ENCODE peak calls at places on chromosomes 12 and 14, in six cellular contexts. Q, U, V, Y, J and A are unnamed samples. For H3K4me1, the result is how much of the 10 kb centered on the place peaks cover.

GRCh38 chr12:18684430-18684829 is 53.4 kb downstream of the PLCZ1 start:
- DNase-seq in Q (no peak), U (no peak), V (no peak), Y (no peak), J (no peak), A (no peak)

GRCh38 chr12:88468546-88468945 is 111.7 kb downstream of the KITLG start:
- DNase-seq in Q (no peak), U (no peak), V (no peak), Y (no peak), J (no peak), A (no peak)

GRCh38 chr12:82671673-82672195 is 15.0 kb upstream of the TMTC2 start:
- DNase-seq in Q (no peak), U (no peak), V (no peak), Y (no peak), J (no peak), A (no peak)

GRCh38 chr12:75389061-75389460 is 1.8 kb upstream of the GLIPR1L2 start:
- DNase-seq in Q (no peak), U (no peak), V (no peak), Y (no peak), J (no peak), A (no peak)

GRCh38 chr14:66652736-66653135 is 144.8 kb downstream of the GPHN start:
- DNase-seq in Q (no peak), U (no peak), V (no peak), Y (no peak), J (no peak), A (no peak)

GRCh38 chr14:93991212-93991611 is 5.9 kb upstream of the CCDC197 start:
- DNase-seq in Q (no peak), U (no peak), V (no peak), Y (no peak), J (no peak), A (no peak)

GRCh38 chr12:130703733-130704375 is 12.2 kb downstream of the RIMBP2 start:
- DNase-seq in Q (no peak), U (no peak), V (no peak), Y (no peak), J (no peak), A (no peak)

GRCh38 chr12:31227401-31227981 is 98.5 kb downstream of the SINHCAF start:
- DNase-seq in Q (no peak), U (no peak), V (no peak), Y (no peak), J (no peak), A (no peak)

GRCh38 chr14:32593290-32593942 is 264.3 kb downstream of the AKAP6 start:
- DNase-seq in Q (no peak), U (no peak), V (no peak), Y (no peak), J (no peak), A (no peak)

GRCh38 chr12:69679119-69679518 is 20.0 kb downstream of the BEST3 start:
- DNase-seq in Q (no peak), U (no peak), V (no peak), Y (no peak), J (no peak), A (no peak)

GRCh38 chr12:90618606-90619005 is 336.4 kb downstream of the CCER1 start:
- DNase-seq in Q (no peak), U (no peak), V (no peak), Y (no peak), J (no peak), A (no peak)

GRCh38 chr12:95963104-95963503 is 20.0 kb downstream of the AMDHD1 start:
- DNase-seq in Q (no peak), U (no peak), V (no peak), Y (no peak), J (no peak), A (no peak)

GRCh38 chr14:81831128-81831815 is 297.6 kb upstream of the SEL1L start:
- DNase-seq in Q (peak), U (peak), V (peak), Y (no peak), J (no peak), A (peak)

GRCh38 chr12:54217774-54218221 is 29.0 kb upstream of the SMUG1 start:
- DNase-seq in Q (peak), U (no peak), V (peak), Y (peak), J (no peak), A (no peak)

GRCh38 chr12:82325540-82326336 is 32.4 kb downstream of the CCDC59 start:
- DNase-seq in Q (no peak), U (no peak), V (no peak), Y (no peak), J (no peak), A (no peak)

GRCh38 chr12:99131761-99132199 is 486.7 kb downstream of the APAF1 start:
- DNase-seq in Q (peak), U (peak), V (peak), Y (no peak), J (no peak), A (no peak)

GRCh38 chr14:31449971-31450610 is 7.2 kb downstream of the DTD2 start:
- DNase-seq in Q (no peak), U (no peak), V (no peak), Y (no peak), J (no peak), A (no peak)

GRCh38 chr14:81458352-81458751 is 58.2 kb upstream of the STON2 start:
- DNase-seq in Q (no peak), U (no peak), V (no peak), Y (no peak), J (no peak), A (no peak)

GRCh38 chr12:93153321-93153720 is 224.2 kb upstream of the EEA1 start:
- DNase-seq in Q (no peak), U (no peak), V (no peak), Y (no peak), J (no peak), A (no peak)

DNA sequence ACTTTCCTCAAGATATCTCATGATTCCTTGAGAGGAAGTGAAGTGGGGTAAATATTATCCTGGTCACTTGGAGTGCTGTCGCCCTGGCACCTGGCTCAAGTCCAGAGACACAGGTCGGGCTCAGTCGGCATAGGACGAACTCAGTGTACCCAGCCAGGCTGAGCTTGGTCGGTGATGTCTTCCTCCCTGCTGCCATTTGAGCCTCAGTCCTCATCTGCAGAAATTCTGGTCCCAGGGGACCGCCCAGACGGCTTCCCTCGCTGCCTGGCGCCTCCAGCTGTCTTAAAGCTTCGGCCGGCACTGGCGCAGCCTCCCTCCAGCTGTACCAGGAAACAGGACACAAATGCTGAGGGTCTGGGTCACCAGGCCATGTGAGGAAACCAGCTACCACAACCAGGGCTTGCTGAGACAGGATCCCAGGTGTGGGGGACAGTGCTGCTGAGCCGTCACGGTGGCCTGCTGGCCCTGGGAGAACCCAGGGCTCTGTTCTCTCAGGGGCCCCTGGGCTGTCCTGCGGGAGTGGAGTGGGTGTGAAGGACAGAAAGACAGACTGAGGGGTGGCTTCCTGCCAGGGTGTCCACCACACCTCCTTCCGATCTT is 5.0 kb upstream of the KLC1 start:
- DNase-seq in Q (peak), U (peak), V (peak), Y (peak), J (no peak), A (no peak)
- H3K4me1 ChIP-seq in Q (under half), U (under half), V (under half), Y (under half), J (under half), A (under half)

DNA sequence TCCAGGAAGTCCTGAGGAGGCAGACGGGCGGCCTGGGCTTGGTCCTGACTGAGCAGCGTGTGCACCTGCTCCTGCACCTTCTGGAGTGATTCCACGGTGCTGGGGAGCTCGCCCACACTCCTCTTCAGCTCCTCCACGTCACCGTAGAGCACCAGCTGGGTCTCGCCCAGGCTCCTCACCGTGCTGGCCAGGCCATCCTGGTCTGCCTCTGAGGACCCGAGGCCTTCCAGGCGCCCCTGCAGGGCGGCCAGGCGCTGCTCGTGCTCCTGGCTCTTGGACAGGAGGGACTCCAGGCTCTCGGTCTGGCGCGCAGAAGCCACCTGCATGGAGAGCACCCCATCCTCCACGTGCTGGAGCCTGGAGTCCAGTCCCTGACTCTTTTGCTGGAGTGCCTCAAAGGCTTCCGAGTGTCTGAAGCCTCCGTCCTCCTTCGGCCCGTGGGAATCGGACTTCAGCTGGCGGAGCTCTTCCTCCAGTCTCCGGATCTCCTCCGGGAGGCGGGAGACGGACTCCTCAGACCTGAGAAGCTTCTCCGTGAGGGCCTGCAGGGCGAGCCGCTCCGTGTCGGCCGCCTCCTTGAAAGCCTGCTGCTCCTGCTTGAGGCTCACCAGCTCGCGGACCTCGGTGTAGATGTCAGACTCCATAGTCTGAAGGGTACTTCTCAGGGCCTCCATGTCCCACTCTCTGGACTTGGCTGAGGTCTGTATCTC is 8.4 kb downstream of the CKAP4 start:
- DNase-seq in Q (no peak), U (no peak), V (no peak), Y (no peak), J (no peak), A (no peak)
- H3K4me1 ChIP-seq in Q (under half), U (under half), V (under half), Y (under half), J (under half), A (under half)

GRCh38 chr12:112126000-112126431 is 656 bp downstream of the TRAFD1 start:
- DNase-seq in Q (no peak), U (peak), V (no peak), Y (no peak), J (no peak), A (no peak)
- H3K4me1 ChIP-seq in Q (under half), U (under half), V (half or more), Y (half or more), J (under half), A (half or more)

DNA sequence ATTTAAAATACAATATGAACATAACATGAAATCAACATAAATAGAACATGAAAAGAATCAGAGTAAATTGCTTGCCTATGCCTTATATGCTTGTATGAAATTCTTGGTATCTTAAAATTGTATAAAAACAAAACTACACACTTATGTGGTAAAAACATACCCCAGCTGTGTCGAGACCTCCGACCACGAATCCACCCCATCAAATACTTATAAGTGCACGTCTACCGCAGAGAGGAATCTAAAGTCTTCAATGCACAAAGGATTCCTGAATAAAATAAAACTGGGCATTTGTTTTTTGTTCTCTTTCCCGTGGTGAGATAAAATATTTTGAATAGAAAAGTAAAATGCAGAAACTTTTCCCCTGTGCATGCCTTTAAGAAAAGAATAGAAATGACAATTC is 1.2 kb downstream of the KLRK1 start:
- DNase-seq in Q (no peak), U (no peak), V (no peak), Y (no peak), J (no peak), A (no peak)
- H3K4me1 ChIP-seq in Q (under half), U (under half), V (under half), Y (under half), J (under half), A (under half)

GRCh38 chr12:12812605-12813119 is 484 bp upstream of the DDX47 start:
- DNase-seq in Q (no peak), U (no peak), V (no peak), Y (no peak), J (no peak), A (no peak)
- H3K4me1 ChIP-seq in Q (under half), U (under half), V (half or more), Y (under half), J (under half), A (under half)

GRCh38 chr12:132501189-132501940 is 11.4 kb downstream of the FBRSL1 start:
- DNase-seq in Q (no peak), U (no peak), V (no peak), Y (no peak), J (no peak), A (no peak)
- H3K4me1 ChIP-seq in Q (under half), U (under half), V (half or more), Y (half or more), J (half or more), A (half or more)

GRCh38 chr12:51973560-51973959 is 22.1 kb downstream of the ACVR1B start:
- DNase-seq in Q (no peak), U (no peak), V (no peak), Y (no peak), J (no peak), A (no peak)

GRCh38 chr12:51977320-51977753 is 25.8 kb downstream of the ACVR1B start:
- DNase-seq in Q (no peak), U (no peak), V (no peak), Y (no peak), J (no peak), A (no peak)

GRCh38 chr12:51976376-51977160 is 25.1 kb downstream of the ACVR1B start:
- DNase-seq in Q (no peak), U (no peak), V (no peak), Y (no peak), J (no peak), A (no peak)

GRCh38 chr12:51974646-51975045 is 23.1 kb downstream of the ACVR1B start:
- DNase-seq in Q (no peak), U (no peak), V (no peak), Y (no peak), J (no peak), A (no peak)

GRCh38 chr12:51975196-51975595 is 23.7 kb downstream of the ACVR1B start:
- DNase-seq in Q (no peak), U (no peak), V (no peak), Y (no peak), J (no peak), A (no peak)
- H3K4me1 ChIP-seq in Q (under half), U (under half), V (under half), Y (under half), J (half or more), A (under half)

DNA sequence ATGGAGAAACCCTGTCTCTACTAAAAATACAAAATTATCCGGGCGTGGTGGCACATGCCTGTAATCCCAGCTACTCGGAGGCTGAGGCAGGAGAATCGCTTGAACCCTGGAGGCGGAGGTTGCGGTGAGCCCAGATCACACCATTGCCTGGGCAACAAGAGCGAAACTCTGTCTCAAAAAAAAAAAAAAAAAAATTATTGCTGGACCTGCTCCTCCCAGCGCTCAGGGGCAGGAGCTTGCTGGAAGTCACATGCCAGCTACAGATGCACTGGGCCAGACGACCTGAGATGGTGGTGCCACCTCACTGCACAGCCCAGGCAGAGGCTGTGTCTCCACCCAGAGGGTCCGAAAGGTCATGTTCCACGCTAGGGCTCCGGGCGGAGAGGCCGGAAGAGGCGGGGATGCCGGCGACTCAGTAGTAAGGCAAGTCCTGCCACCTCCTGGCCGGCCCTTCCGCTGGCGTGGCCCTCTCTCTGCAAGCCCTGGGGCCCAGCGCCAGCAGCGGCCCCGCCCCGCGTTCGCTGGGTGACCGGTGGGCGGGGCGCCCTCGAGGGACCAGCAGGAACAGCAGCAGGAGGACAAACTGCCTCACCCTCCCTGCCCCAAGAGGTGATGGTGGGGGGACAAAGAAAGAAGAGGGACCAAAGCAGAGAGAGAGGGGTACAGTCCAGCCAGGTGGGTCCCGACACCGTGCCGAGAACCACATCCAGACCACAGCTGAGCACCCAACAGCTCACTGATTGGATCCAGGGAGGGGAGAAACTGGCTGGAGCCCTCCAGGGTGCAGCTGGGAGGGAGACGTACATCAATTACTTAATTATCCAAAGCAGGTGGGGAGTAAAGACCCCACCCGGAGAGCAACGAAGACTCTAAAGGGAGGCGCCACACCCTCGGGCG is 3.6 kb upstream of the RHOF start:
- DNase-seq in Q (peak), U (peak), V (peak), Y (peak), J (no peak), A (peak)
- H3K4me1 ChIP-seq in Q (under half), U (half or more), V (half or more), Y (half or more), J (under half), A (half or more)

GRCh38 chr12:111437816-111438454 is 32.2 kb downstream of the SH2B3 start:
- DNase-seq in Q (peak), U (peak), V (no peak), Y (peak), J (no peak), A (no peak)
- H3K4me1 ChIP-seq in Q (under half), U (under half), V (half or more), Y (half or more), J (half or more), A (under half)